ENCODE peak calls at places on chromosome 1, in eight cellular contexts. H is AG04450, E is astrocyte, U is ovary, A is fibroblast of lung, F is cardiac muscle cell, L is transverse colon, B is small intestine. O is an unnamed sample. For H3K27me3, the result is how much of the 10 kb centered on the place peaks cover.

GRCh38 chr1:245404952-245405351 is 250.2 kb downstream of the KIF26B start:
- DNase-seq in E (no peak), A (no peak), H (no peak), F (no peak), U (no peak), L (no peak), B (no peak), O (no peak)

GRCh38 chr1:90371106-90371813 is 345.8 kb downstream of the BARHL2 start:
- DNase-seq in E (peak), B (no peak), A (peak), H (no peak), L (no peak), U (no peak), F (no peak), O (no peak)

GRCh38 chr1:222600274-222600673 is 10.5 kb upstream of the TAF1A start:
- DNase-seq in E (no peak), B (peak), L (no peak), U (no peak), A (no peak), H (no peak), F (no peak), O (no peak)

GRCh38 chr1:8497196-8497878 is 179.4 kb downstream of the SLC45A1 start:
- DNase-seq in B (no peak), F (no peak), E (no peak), A (no peak), H (no peak), L (no peak), U (no peak), O (peak)

GRCh38 chr1:3438661-3439180 is 15.7 kb upstream of the ARHGEF16 start:
- DNase-seq in B (no peak), F (no peak), L (no peak), U (no peak), H (no peak), E (no peak), A (no peak), O (no peak)

GRCh38 chr1:178538192-178538916 is 25.4 kb downstream of the TEX35 start:
- DNase-seq in A (peak), H (no peak), F (no peak), E (peak), B (peak), L (no peak), U (no peak), O (no peak)

GRCh38 chr1:61491497-61491896 is 233.4 kb downstream of the TM2D1 start:
- DNase-seq in B (no peak), H (no peak), L (no peak), F (no peak), E (peak), A (peak), U (no peak), O (no peak)

GRCh38 chr1:202858789-202859414 is 30.0 kb downstream of the RABIF start:
- DNase-seq in B (peak), H (no peak), E (no peak), F (no peak), L (peak), A (no peak), U (peak), O (no peak)

GRCh38 chr1:17825273-17826164 is 70.4 kb downstream of the ACTL8 start:
- DNase-seq in E (no peak), B (no peak), H (no peak), L (no peak), U (no peak), F (no peak), A (no peak), O (no peak)
- H3K27me3 ChIP-seq in E (under half), B (under half), H (under half), L (under half), U (under half), F (under half), A (under half), O (under half)

DNA sequence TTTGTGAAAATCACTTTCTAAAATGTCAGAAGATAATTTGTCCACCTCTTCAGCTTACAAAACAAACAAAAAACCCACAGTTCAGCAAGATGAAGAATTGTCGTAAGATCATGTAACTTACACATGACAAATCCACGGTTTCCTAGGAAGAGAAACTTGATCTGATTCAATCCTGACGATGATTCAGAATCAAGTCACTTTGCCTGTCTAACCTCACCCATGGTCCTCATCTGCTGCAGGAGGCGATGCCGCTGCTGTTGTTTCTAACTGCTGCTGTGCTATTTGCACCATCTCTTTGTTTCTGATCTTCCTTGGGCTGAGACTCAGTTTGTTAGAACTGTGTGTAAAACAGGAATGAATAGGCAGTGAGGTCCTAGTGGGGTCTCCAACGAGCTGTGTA is 10.1 kb downstream of the NTRK1 start:
- DNase-seq in B (no peak), F (no peak), A (peak), U (no peak), H (peak), E (peak), L (no peak), O (peak)
- H3K27me3 ChIP-seq in B (under half), F (under half), A (under half), U (under half), H (under half), E (under half), L (under half), O (under half)

GRCh38 chr1:213619026-213619425 is 368.7 kb upstream of the PROX1 start:
- DNase-seq in E (no peak), U (no peak), F (no peak), A (no peak), H (no peak), L (no peak), B (no peak), O (no peak)
- H3K27me3 ChIP-seq in E (under half), U (under half), F (under half), A (under half), H (under half), L (under half), B (under half), O (under half)

DNA sequence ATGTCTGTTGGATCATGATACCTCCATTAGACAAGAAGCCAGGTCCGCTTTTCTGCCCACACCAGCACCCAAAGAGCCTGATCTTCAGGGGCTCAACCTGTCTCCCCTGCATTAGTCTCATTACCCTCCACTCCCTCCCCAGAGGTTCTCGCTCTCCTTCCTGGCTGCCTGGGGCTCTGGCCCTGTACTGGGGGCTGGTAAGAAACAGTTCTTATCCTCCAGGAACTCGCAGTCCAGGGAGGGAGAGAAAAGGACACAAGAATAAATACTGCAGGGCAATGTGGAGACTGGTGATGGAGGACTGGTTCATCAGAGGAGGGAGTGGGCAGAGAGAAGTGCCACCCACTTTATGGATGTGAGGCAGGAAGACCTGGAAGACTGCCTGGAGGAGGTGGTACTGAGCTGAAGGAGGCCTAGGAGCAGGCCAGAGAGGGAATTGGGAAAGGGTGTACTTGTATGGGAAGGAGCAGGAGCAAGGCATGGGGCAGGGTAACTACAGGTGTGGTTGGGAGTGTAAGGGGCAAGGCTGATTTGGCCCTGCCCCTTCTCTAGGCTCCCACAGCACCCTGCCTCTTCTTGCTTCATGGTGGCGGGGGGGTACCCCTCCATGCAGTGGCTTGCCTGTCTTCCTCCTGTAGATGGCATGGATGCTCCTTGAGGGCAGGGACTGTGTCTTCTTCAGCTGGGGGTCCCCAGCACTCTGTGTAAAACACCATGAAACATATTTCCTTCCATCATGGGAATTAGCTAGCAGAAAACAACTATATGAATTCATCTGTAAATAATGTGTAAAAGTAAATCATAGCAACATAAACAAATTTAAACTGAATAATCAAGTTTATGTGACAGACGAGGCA is 5.0 kb downstream of the LRRC71 start:
- DNase-seq in A (no peak), E (no peak), U (no peak), B (no peak), H (no peak), L (no peak), F (no peak), O (no peak)
- H3K27me3 ChIP-seq in A (under half), E (half or more), U (under half), B (under half), H (half or more), L (half or more), F (half or more), O (under half)

O was measured in Panc1.